ENCODE peak calls at places on chromosomes 1 and 21, in five cellular contexts. J is heart left ventricle; M is CD4-positive, alpha-beta memory T cell; H is mammary epithelial cell; P is HepG2. C is an unnamed sample. For H3K36me3, the result is how much of the 10 kb centered on the place peaks cover.

GRCh38 chr21:28761709-28762356 is 230.8 kb downstream of the LTN1 start:
- DNase-seq in J (no peak), M (no peak), H (no peak), P (no peak), C (no peak)

GRCh38 chr1:12229835-12230548 is at the start of gene VPS13D:
- DNase-seq in J (peak), M (peak), H (peak), P (peak), C (peak)

GRCh38 chr1:221856188-221857093 is 114.6 kb upstream of the DUSP10 start:
- DNase-seq in J (no peak), M (no peak), H (peak), P (no peak), C (peak)

GRCh38 chr1:198919667-198920398 is 281.0 kb downstream of the PTPRC start:
- DNase-seq in J (no peak), M (peak), H (peak), P (no peak), C (no peak)

GRCh38 chr1:150621497-150622113 is 7.8 kb downstream of the ENSA start:
- DNase-seq in J (peak), M (peak), H (no peak), P (peak), C (peak)

GRCh38 chr1:16088996-16089395 is 15.5 kb upstream of the FAM131C start:
- DNase-seq in J (no peak), M (no peak), H (peak), P (no peak), C (peak)

GRCh38 chr1:25197982-25198681 is 34.2 kb downstream of the SYF2 start:
- DNase-seq in J (no peak), M (no peak), H (peak), P (peak), C (no peak)

GRCh38 chr1:13751458-13751871 is 51.5 kb downstream of the PRDM2 start:
- DNase-seq in J (no peak), M (no peak), H (no peak), P (no peak), C (no peak)

GRCh38 chr1:46692806-46693770 is 21.4 kb downstream of the TEX38 start:
- DNase-seq in J (no peak), M (no peak), H (no peak), P (peak), C (no peak)

GRCh38 chr1:243623831-243624230 is 226.2 kb downstream of the AKT3 start:
- DNase-seq in J (no peak), M (no peak), H (peak), P (no peak), C (peak)

GRCh38 chr1:206463137-206463536 is 7.1 kb upstream of the IKBKE start:
- DNase-seq in J (no peak), M (no peak), H (peak), P (no peak), C (no peak)

GRCh38 chr1:219081943-219082925 is 91.4 kb upstream of the LYPLAL1 start:
- DNase-seq in J (no peak), M (no peak), H (no peak), P (no peak), C (no peak)

GRCh38 chr1:200558866-200559459 is 61.6 kb downstream of the KIF14 start:
- DNase-seq in J (no peak), M (peak), H (peak), P (peak), C (peak)

GRCh38 chr1:167518331-167518700 is at the start of gene CD247:
- DNase-seq in J (no peak), M (peak), H (no peak), P (no peak), C (no peak)

DNA sequence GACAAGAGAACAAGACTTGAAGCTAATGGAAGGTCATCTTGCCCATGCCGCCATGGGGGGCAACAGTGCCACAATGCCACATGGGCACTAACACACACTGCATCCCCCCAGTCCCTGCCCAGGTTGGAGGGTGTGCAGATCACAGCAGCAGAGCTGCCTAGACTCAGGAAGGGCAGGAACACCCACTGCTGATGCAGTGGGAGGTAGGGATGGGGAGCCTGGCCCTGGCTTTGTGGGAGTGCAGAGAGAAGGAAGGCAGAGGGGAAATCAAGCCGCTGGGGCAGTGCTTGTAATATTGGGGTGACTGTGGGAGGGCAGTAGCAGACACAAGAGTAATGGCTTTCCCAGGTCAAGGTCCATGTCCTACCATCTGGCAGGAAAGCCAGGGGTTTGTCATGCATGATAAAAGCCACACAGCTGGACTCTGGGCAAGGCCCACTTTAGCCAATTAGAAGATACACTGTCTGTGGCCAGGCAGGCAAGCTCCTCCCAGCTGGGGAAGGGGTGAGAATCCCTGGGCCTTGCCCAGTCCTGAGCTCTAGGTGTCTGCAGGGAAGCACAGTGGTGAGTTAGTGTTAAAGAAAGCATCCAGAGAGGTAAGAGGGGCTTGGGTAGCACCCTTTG is 25.4 kb upstream of the MEF2D start:
- DNase-seq in J (no peak), M (no peak), H (no peak), P (no peak), C (no peak)
- H3K36me3 ChIP-seq in J (under half), M (under half), H (under half), P (under half), C (under half)

DNA sequence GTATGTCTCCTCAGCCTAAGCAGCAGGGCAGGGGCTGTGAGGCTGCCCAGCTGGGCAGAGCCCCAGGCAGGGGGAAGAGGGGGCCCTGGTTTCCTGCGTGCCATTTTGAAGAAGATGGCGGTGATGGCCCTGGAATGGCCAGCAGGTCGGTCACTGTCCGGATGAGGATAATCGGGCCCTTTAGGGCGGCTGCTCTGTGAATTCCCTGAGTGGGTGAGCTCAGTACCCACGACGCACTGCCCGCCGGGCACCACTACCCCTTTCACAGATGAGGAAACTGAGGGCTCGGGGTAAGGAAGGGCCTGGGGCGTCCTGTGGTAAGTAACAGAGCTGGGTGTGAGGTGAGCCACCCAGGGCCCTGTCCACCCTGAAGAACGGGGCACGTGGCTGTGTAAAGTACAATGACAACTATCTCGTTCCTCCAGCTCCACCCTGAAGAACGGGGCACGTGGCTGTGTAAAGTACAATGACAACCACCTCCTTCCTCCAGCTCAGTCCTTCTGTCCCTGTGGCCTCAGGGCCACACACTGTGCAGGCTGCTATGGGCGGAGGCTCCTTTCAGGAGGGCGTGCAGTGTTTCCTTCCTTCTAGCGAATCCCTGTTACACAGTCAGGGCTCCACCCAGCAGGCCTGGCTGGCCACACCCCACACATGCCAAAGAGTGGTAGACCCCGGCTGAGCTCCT is 23.2 kb downstream of the ITGB2 start:
- DNase-seq in J (no peak), M (no peak), H (no peak), P (no peak), C (no peak)
- H3K36me3 ChIP-seq in J (under half), M (half or more), H (under half), P (under half), C (under half)

DNA sequence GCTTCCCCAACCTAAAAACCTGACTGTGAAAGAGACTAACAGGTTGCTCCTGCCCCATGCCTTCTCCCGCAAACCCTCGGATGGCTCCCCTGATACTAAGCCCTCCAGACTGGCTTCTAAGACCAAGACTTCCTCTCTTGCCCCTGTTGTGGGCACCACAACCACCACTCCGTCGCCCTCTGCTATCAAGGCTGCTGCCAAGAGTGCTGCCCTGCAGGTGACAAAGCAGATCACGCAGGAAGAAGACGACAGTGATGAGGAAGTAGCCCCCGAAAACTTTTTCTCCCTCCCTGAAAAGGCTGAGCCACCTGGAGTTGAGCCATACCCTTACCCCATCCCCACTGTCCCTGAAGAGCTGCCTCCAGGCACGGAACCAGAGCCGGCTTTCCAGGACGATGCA is 19.3 kb downstream of the PRCC start:
- DNase-seq in J (no peak), M (no peak), H (no peak), P (no peak), C (no peak)
- H3K36me3 ChIP-seq in J (under half), M (under half), H (under half), P (under half), C (under half)

GRCh38 chr1:18121072-18121820 is 13.6 kb downstream of the IGSF21 start:
- DNase-seq in J (no peak), M (no peak), H (no peak), P (no peak), C (no peak)

GRCh38 chr1:18119978-18120377 is 12.4 kb downstream of the IGSF21 start:
- DNase-seq in J (no peak), M (no peak), H (no peak), P (no peak), C (no peak)

GRCh38 chr1:18124977-18125376 is 17.4 kb downstream of the IGSF21 start:
- DNase-seq in J (no peak), M (no peak), H (no peak), P (no peak), C (no peak)

GRCh38 chr1:18120638-18121037 is 13.0 kb downstream of the IGSF21 start:
- DNase-seq in J (no peak), M (no peak), H (no peak), P (no peak), C (no peak)

DNA sequence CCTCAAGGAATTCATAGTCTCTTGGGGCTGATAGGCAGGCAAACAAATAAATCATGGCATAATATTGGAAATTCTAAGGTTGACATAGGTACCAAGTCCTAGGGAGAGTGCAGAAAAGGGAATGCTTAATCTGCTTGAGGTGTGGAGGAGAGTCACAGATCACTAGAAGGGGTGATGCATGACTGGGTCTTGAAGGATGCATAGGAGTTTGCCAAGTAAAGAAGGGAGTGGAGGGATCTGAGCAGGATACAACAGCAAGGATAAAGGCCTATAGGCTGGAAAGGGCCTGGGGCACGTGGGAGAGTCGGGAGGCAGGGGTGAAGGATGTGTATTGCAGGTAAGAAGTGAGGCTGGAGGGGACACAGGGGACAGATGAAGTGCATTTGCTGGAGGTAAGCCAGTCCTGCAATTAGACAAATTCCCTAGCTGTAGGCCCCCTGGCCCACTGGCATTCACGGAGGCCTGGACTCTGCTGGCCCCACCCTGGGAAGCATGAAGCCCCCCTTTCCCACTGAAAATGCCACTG is 15.9 kb downstream of the IGSF21 start:
- DNase-seq in J (no peak), M (no peak), H (no peak), P (no peak), C (no peak)
- H3K36me3 ChIP-seq in J (under half), M (under half), H (under half), P (under half), C (under half)

GRCh38 chr1:93087532-93087931 is 8.4 kb downstream of the MTF2 start:
- DNase-seq in J (no peak), M (no peak), H (no peak), P (no peak), C (no peak)
- H3K36me3 ChIP-seq in J (under half), M (under half), H (under half), P (under half), C (under half)

DNA sequence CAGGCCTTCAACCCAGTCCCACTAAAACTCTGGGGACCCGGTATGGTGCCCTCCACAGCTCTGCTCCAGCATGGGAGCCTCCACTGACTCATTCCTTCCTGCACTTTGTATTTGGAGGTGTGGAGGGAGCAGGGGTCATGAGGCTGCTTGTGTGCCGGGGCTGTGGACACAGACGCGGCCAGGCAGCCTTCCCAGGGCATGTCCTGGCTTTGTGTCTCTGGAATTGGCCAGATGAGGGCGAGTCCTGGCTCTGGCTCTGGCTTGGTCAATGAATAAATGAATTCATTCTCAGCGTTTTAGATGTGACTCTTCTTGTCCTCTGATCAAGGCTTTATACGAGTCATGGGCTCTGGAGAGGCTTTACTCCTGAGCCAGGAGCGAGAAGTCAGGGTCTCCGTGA is 19.1 kb downstream of the AJAP1 start:
- DNase-seq in J (no peak), M (no peak), H (no peak), P (no peak), C (no peak)
- H3K36me3 ChIP-seq in J (under half), M (under half), H (under half), P (under half), C (under half)

C was measured in brain microvascular endothelial cell.